ENCODE peak calls at places on chromosomes 4 and X, in nine cellular contexts. D, R, X, G, T, W, Q, P and O are unnamed samples.

GRCh38 chrX:113330416-113330815 is 489.8 kb upstream of the AMOT start:
- DNase-seq in D (no peak), R (no peak), X (no peak), G (no peak), T (no peak), W (no peak), Q (no peak), P (no peak), O (no peak)

GRCh38 chr4:8528713-8529112 is 51.5 kb upstream of the GPR78 start:
- DNase-seq in D (no peak), R (no peak), X (no peak), G (no peak), T (no peak), W (no peak), Q (no peak), P (no peak), O (no peak)

GRCh38 chr4:152947311-152947710 is 11.2 kb downstream of the FHDC1 start:
- DNase-seq in D (no peak), R (no peak), X (no peak), G (no peak), T (no peak), W (no peak), Q (no peak), P (no peak), O (no peak)

GRCh38 chrX:13120017-13120416 is 75.6 kb upstream of the FAM9C start:
- DNase-seq in D (no peak), R (peak; percentile 70), X (peak; percentile 30), G (no peak), T (no peak), W (no peak), Q (no peak), P (no peak), O (no peak)

GRCh38 chr4:30722092-30722915 is 2.1 kb downstream of the PCDH7 start:
- DNase-seq in D (peak; percentile 67), R (peak; percentile 43), X (no peak), G (peak; percentile 84), T (no peak), W (no peak), Q (no peak), P (peak; percentile 70), O (no peak)

GRCh38 chrX:148991502-148991901 is 491.1 kb downstream of the AFF2 start:
- DNase-seq in D (no peak), R (no peak), X (no peak), G (no peak), T (no peak), W (no peak), Q (no peak), P (no peak), O (no peak)

GRCh38 chr4:93373893-93374860 is 454.4 kb upstream of the ATOH1 start:
- DNase-seq in D (no peak), R (no peak), X (no peak), G (no peak), T (no peak), W (no peak), Q (no peak), P (no peak), O (no peak)

GRCh38 chr4:72374156-72374555 is 194.9 kb downstream of the ADAMTS3 start:
- DNase-seq in D (no peak), R (no peak), X (no peak), G (no peak), T (no peak), W (no peak), Q (no peak), P (no peak), O (no peak)

GRCh38 chrX:125621588-125621927 is 301.9 kb downstream of the TEX13C start:
- DNase-seq in D (no peak), R (no peak), X (no peak), G (no peak), T (no peak), W (no peak), Q (no peak), P (no peak), O (peak; percentile 42)

GRCh38 chr4:531076-531475 is 32.1 kb downstream of the PIGG start:
- DNase-seq in D (no peak), R (no peak), X (no peak), G (no peak), T (no peak), W (no peak), Q (no peak), P (peak; percentile 58), O (no peak)

GRCh38 chr4:182449186-182449880 is 206.1 kb downstream of the TENM3 start:
- DNase-seq in D (peak; percentile 85), R (peak; percentile 34), X (no peak), G (no peak), T (no peak), W (no peak), Q (no peak), P (no peak), O (no peak)

GRCh38 chr4:185700048-185700447 is 111.9 kb downstream of the SORBS2 start:
- DNase-seq in D (no peak), R (no peak), X (no peak), G (no peak), T (no peak), W (no peak), Q (no peak), P (no peak), O (no peak)

GRCh38 chr4:102823897-102824296 is 3.5 kb downstream of the UBE2D3 start:
- DNase-seq in D (no peak), R (no peak), X (no peak), G (no peak), T (no peak), W (no peak), Q (no peak), P (no peak), O (no peak)

GRCh38 chr4:26023191-26023972 is 109.4 kb downstream of the SMIM20 start:
- DNase-seq in D (no peak), R (no peak), X (no peak), G (no peak), T (no peak), W (no peak), Q (no peak), P (no peak), O (no peak)

GRCh38 chrX:112840382-112841113 is at the start of gene AMOT:
- DNase-seq in D (peak; percentile 87), R (peak; percentile 77), X (peak; percentile 82), G (peak; percentile 90), T (peak; percentile 70), W (peak; percentile 68), Q (peak; percentile 88), P (peak; percentile 88), O (peak; percentile 92)

GRCh38 chrX:137427061-137427778 is 138.7 kb upstream of the ZIC3 start:
- DNase-seq in D (no peak), R (no peak), X (no peak), G (peak; percentile 36), T (no peak), W (no peak), Q (no peak), P (no peak), O (no peak)
- TF ChIP-seq POLR2A in D (no peak), R (no peak), X (no peak), G (no peak), T (no peak), W (no peak), Q (no peak), P (no peak), O (no peak)

GRCh38 chr4:100984901-100985300 is 362.4 kb downstream of the PPP3CA start:
- DNase-seq in D (no peak), R (peak; percentile 17), X (no peak), G (no peak), T (no peak), W (no peak), Q (no peak), P (no peak), O (no peak)

GRCh38 chr4:100977746-100978397 is 369.5 kb downstream of the PPP3CA start:
- DNase-seq in D (no peak), R (no peak), X (no peak), G (no peak), T (no peak), W (no peak), Q (no peak), P (no peak), O (no peak)

GRCh38 chr4:100983426-100983825 is 363.9 kb downstream of the PPP3CA start:
- DNase-seq in D (no peak), R (no peak), X (no peak), G (no peak), T (no peak), W (no peak), Q (no peak), P (no peak), O (no peak)

GRCh38 chr4:100982345-100982744 is 365.0 kb downstream of the PPP3CA start:
- DNase-seq in D (no peak), R (no peak), X (no peak), G (no peak), T (no peak), W (no peak), Q (no peak), P (no peak), O (no peak)

GRCh38 chr4:100981447-100982204 is 365.7 kb downstream of the PPP3CA start:
- DNase-seq in D (no peak), R (no peak), X (no peak), G (no peak), T (no peak), W (no peak), Q (no peak), P (peak; percentile 21), O (no peak)
- TF ChIP-seq POLR2AphosphoS5 in D (no peak), R (no peak), X (peak; percentile 12), G (no peak), T (no peak), W (no peak), Q (no peak), P (no peak), O (no peak)

DNA sequence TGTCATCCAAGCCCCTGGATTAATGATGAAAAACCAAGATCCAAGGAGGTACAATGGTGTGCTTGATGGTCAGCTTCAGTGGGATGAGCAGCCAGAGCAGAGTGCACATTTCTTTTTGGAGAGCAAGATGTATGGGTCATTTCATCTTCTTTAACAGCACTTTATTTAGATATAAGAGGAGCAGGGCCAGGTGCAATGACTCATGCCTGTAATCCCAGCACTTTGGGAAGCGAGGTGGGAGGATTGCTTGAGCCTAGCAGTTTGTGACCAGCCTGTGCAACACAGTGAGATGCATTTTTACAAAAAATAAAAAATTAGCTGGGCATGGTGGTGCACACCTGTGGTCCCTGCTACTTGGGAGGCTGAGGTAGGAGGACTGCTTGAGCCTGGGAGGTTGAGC is 45.3 kb upstream of the MAP3K15 start:
- DNase-seq in D (no peak), R (no peak), X (no peak), G (no peak), T (no peak), W (no peak), Q (no peak), P (no peak), O (no peak)
- H3K4me1 ChIP-seq in D (no peaks in the 10 kb centered on the region), R (no peaks in the 10 kb centered on the region), X (no peaks in the 10 kb centered on the region), G (no peaks in the 10 kb centered on the region), T (no peaks in the 10 kb centered on the region), W (no peaks in the 10 kb centered on the region), Q (no peaks in the 10 kb centered on the region), P (no peaks in the 10 kb centered on the region), O (no peaks in the 10 kb centered on the region)

DNA sequence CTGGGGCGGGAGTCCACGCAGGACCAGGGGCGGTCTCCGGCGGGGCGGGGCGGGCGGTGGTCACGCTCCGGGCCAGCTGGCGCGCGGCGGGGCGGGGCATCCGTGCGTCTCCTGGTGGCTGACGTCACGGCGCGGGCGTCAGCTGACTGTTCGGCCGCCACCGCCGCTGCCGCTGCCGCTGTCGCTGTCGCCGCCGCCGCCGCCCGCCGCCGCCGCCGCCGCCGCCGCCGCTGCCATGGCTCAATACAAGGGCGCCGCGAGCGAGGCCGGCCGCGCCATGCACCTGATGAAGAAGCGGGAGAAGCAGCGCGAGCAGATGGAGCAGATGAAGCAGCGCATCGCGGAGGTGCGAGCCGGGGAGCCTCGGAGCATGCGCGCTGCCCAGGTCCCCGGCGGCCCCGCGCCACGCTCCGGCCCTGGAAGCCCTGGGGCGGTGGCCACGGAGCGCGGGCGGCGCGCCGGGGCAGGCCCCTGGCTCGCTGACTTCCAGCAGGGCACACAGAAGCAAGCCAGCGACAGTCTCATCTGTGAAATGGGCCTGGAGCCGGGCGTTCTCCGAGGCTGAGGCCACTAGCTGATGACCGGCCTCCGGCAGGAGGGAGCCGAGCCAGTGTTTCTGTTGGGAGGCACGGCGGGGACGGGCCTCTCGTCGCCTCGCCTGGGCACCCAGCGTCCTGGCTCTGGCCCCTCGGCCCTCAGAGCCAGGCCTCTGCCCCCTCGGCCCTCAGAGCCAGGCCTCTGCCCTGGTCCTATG is at the start of gene FAM50A:
- DNase-seq in D (peak; percentile 91), R (peak; percentile 40), X (peak; percentile 86), G (peak; percentile 97), T (peak; percentile 86), W (peak; percentile 67), Q (no peak), P (peak; percentile 93), O (peak; percentile 93)
- TF ChIP-seq POLR2A in D (no peak), R (no peak), X (no peak), G (no peak), T (no peak), W (no peak), Q (no peak), P (no peak), O (no peak)